ENCODE peak calls at places on chromosomes 1 and 21, in nine cellular contexts. D is endodermal cell, C is tibial nerve, K is Peyer's patch, Z is K562, V is mammary epithelial cell, P is heart left ventricle, O is psoas muscle, M is tibial artery. R is an unnamed sample.

GRCh38 chr1:198481661-198482060 is 58.8 kb downstream of the ATP6V1G3 start:
- DNase-seq in V (no peak), O (no peak), P (no peak), K (no peak), M (no peak), C (no peak), Z (peak; percentile 11), D (no peak), R (no peak)

GRCh38 chr1:37763791-37764741 is 854 bp downstream of the EPHA10 start:
- DNase-seq in O (no peak), V (peak; percentile 30), K (no peak), D (peak; percentile 95), Z (peak; percentile 83), P (peak; percentile 50), M (no peak), C (no peak), R (peak; percentile 70)

GRCh38 chr1:101302831-101303511 is 66.2 kb downstream of the S1PR1 start:
- DNase-seq in C (no peak), M (no peak), Z (no peak), V (no peak), K (no peak), D (no peak), O (no peak), P (no peak), R (no peak)

GRCh38 chr21:29238052-29238966 is 60.4 kb upstream of the BACH1 start:
- DNase-seq in V (no peak), M (no peak), D (no peak), Z (no peak), O (no peak), K (no peak), C (no peak), P (no peak), R (no peak)

GRCh38 chr1:31831397-31832378 is 15.9 kb upstream of the SPOCD1 start:
- DNase-seq in D (peak; percentile 19), M (no peak), C (no peak), O (no peak), V (peak; percentile 54), P (no peak), K (peak; percentile 62), Z (no peak), R (no peak)

GRCh38 chr1:70727891-70728443 is 316.9 kb downstream of the CTH start:
- DNase-seq in P (no peak), Z (no peak), M (no peak), O (no peak), C (no peak), V (peak; percentile 1), D (peak; percentile 49), K (no peak), R (no peak)

GRCh38 chr1:168365719-168366474 is 85.2 kb downstream of the TBX19 start:
- DNase-seq in D (no peak), C (no peak), O (no peak), M (no peak), V (no peak), K (no peak), P (no peak), Z (peak; percentile 77), R (no peak)

GRCh38 chr1:207404849-207405525 is 49.1 kb upstream of the CR2 start:
- DNase-seq in Z (peak; percentile 78), P (no peak), O (no peak), K (no peak), C (no peak), M (no peak), V (peak; percentile 52), D (no peak), R (peak; percentile 7)

DNA sequence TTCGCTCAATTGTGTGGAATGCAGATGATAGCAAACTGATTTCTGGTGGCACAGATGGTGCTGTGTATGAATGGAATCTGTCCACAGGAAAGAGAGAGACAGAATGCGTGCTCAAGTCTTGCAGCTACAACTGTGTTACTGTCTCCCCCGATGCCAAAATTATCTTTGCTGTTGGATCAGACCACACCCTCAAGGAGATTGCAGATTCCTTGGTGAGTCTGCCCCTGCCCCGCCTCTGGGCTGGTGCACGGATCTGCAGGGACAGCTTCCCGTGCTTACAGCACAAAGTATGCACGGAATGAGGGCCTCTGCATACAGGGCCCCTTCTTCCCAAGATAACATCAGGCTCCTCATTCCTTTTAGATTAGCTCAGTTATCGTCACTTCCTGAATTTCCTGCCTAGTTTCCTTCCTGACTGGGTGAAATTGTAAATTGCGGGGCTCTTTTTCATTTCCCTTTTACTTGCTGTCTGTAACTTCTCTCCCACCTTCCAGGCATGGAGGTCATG is 34.6 kb downstream of the CFAP57 start:
- DNase-seq in K (no peak), V (peak; percentile 86), Z (no peak), P (peak; percentile 40), D (peak; percentile 95), C (no peak), M (no peak), O (no peak), R (no peak)
- H3K4me3 ChIP-seq in K (no peak overlapping the region), V (no peak overlapping the region), Z (no peak overlapping the region), P (no peak overlapping the region), D (peak overlapping the region; percentile 64), C (no peak overlapping the region), M (no peak overlapping the region), O (no peak overlapping the region), R (no peak overlapping the region)

GRCh38 chr21:34141373-34141772 is 68.0 kb downstream of the MRPS6 start:
- DNase-seq in P (no peak), Z (no peak), C (no peak), M (no peak), K (no peak), V (no peak), D (no peak), O (no peak), R (no peak)

GRCh38 chr21:34147835-34148804 is 74.7 kb downstream of the MRPS6 start:
- DNase-seq in V (peak; percentile 41), C (no peak), Z (no peak), D (no peak), M (no peak), O (no peak), P (no peak), K (no peak), R (no peak)

GRCh38 chr21:34148826-34149558 is 75.6 kb downstream of the MRPS6 start:
- DNase-seq in P (no peak), Z (no peak), V (peak; percentile 20), C (no peak), D (no peak), M (no peak), O (no peak), K (no peak), R (no peak)

GRCh38 chr21:34143783-34144182 is 70.4 kb downstream of the MRPS6 start:
- DNase-seq in M (no peak), V (no peak), D (no peak), O (no peak), K (no peak), C (no peak), P (no peak), Z (no peak), R (no peak)

GRCh38 chr21:34144224-34144623 is 70.8 kb downstream of the MRPS6 start:
- DNase-seq in P (no peak), K (no peak), Z (no peak), D (no peak), V (no peak), C (no peak), O (no peak), M (no peak), R (no peak)
- H3K9me3 ChIP-seq in P (no peaks in the 10 kb centered on the region), K (no peaks in the 10 kb centered on the region), Z (peaks cover 2% of the 10 kb centered on the region), D (peaks cover 67% of the 10 kb centered on the region), V (peaks cover 13% of the 10 kb centered on the region), C (no peaks in the 10 kb centered on the region), O (no peaks in the 10 kb centered on the region), M (no peaks in the 10 kb centered on the region), R (peaks cover 6% of the 10 kb centered on the region)

GRCh38 chr1:154764181-154764580 is 105.9 kb downstream of the KCNN3 start:
- DNase-seq in D (no peak), K (no peak), V (no peak), M (no peak), O (no peak), Z (no peak), C (no peak), P (no peak), R (no peak)

GRCh38 chr1:154768456-154769125 is 101.5 kb downstream of the KCNN3 start:
- DNase-seq in O (no peak), M (no peak), C (no peak), P (no peak), V (no peak), K (no peak), D (no peak), Z (no peak), R (no peak)

GRCh38 chr1:154767315-154768240 is 102.5 kb downstream of the KCNN3 start:
- DNase-seq in M (no peak), P (peak; percentile 54), V (peak; percentile 31), D (no peak), O (no peak), C (no peak), Z (no peak), K (no peak), R (no peak)

GRCh38 chr1:154764773-154765172 is 105.3 kb downstream of the KCNN3 start:
- DNase-seq in K (no peak), O (no peak), V (no peak), Z (no peak), C (no peak), P (no peak), M (no peak), D (no peak), R (no peak)

DNA sequence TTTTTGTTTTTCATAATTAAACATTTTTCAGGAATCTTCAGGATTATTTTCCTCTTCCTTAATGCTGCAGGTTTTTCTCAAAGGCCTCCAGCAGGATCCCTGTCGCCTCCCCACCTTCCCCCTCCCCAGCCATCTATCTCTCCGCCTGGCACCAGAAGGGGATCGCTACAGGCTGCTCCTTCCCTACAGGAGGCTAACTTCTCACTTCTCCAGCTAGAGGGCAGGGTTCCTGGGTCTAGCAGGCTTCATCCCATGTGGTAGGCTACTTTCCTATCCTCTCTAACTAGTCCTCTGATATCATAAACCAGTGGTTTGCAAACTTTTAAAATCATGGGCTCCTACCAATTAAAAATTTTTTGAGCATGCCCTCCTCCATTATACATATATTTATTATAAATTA is 104.1 kb downstream of the KCNN3 start:
- DNase-seq in M (no peak), D (peak; percentile 76), Z (peak; percentile 49), V (no peak), O (no peak), P (no peak), K (no peak), C (no peak), R (no peak)
- TF ChIP-seq CTCF in M (no peak), D (peak; percentile 78), Z (peak; percentile 61), V (peak; percentile 50), O (peak; percentile 17), P (peak; percentile 37), K (no peak), C (no peak), R (no peak)

GRCh38 chr1:97904528-97904927 is 16.3 kb downstream of the DPYD start:
- DNase-seq in V (peak; percentile 71), Z (no peak), M (no peak), O (no peak), D (no peak), P (no peak), K (no peak), C (no peak), R (no peak)

GRCh38 chr1:97907886-97908285 is 12.9 kb downstream of the DPYD start:
- DNase-seq in O (no peak), Z (no peak), K (no peak), D (no peak), C (no peak), V (no peak), P (no peak), M (no peak), R (no peak)

GRCh38 chr1:97906567-97907228 is 14.1 kb downstream of the DPYD start:
- DNase-seq in P (no peak), V (peak; percentile 50), Z (no peak), D (no peak), C (no peak), O (peak; percentile 55), M (peak; percentile 74), K (no peak), R (peak; percentile 52)

GRCh38 chr1:97903626-97904025 is 17.2 kb downstream of the DPYD start:
- DNase-seq in Z (no peak), M (no peak), O (no peak), K (no peak), V (no peak), C (no peak), D (no peak), P (no peak), R (no peak)

GRCh38 chr1:97905141-97905540 is 15.7 kb downstream of the DPYD start:
- DNase-seq in D (no peak), K (no peak), V (no peak), C (no peak), M (no peak), O (no peak), P (no peak), Z (no peak), R (no peak)
- H3K4me3 ChIP-seq in D (no peak overlapping the region), K (no peak overlapping the region), V (no peak overlapping the region), C (no peak overlapping the region), M (no peak overlapping the region), O (no peak overlapping the region), P (no peak overlapping the region), Z (no peak overlapping the region), R (no peak overlapping the region)